ENCODE peak calls at places on chromosomes 13 and 19, in four cellular contexts. Z is ovary; W is SJSA1; L is CD4-positive, CD25-positive, alpha-beta regulatory T cell. H is an unnamed sample.
A peak's percentile ranks its signal among the peaks of the same experiment; 100 is the strongest.

GRCh38 chr13:113881614-113882265 is 17.9 kb upstream of the GAS6 start:
- DNase-seq in Z (no peak), W (no peak), L (no peak), H (no peak)

GRCh38 chr19:848457-848921 is 3.6 kb upstream of the ELANE start:
- DNase-seq in Z (no peak), W (no peak), L (no peak), H (no peak)

GRCh38 chr13:109785141-109785891 is 1.1 kb downstream of the IRS2 start:
- DNase-seq in Z (peak; percentile 64), W (peak; percentile 91), L (peak; percentile 68), H (no peak)

GRCh38 chr13:44629465-44630183 is 53.5 kb upstream of the TSC22D1 start:
- DNase-seq in Z (no peak), W (no peak), L (no peak), H (no peak)

GRCh38 chr13:39565036-39565949 is 37.7 kb downstream of the LHFPL6 start:
- DNase-seq in Z (no peak), W (peak; percentile 90), L (no peak), H (peak; percentile 83)

GRCh38 chr13:88908896-88909535 is 1237.8 kb downstream of the SLITRK5 start:
- DNase-seq in Z (no peak), W (no peak), L (no peak), H (no peak)

GRCh38 chr13:24910502-24911134 is 146.6 kb downstream of the RNF17 start:
- DNase-seq in Z (no peak), W (no peak), L (no peak), H (no peak)

GRCh38 chr13:42284068-42284467 is 12.1 kb downstream of the AKAP11 start:
- DNase-seq in Z (no peak), W (no peak), L (no peak), H (no peak)

GRCh38 chr19:13260883-13261653 is 110.9 kb downstream of the IER2 start:
- DNase-seq in Z (no peak), W (no peak), L (no peak), H (peak; percentile 54)

GRCh38 chr13:73657821-73658540 is 476.2 kb downstream of the KLF12 start:
- DNase-seq in Z (no peak), W (no peak), L (no peak), H (no peak)
- H3K4me3 ChIP-seq in Z (no peak overlapping the region), W (no peak overlapping the region), L (no peak overlapping the region), H (no peak overlapping the region)

GRCh38 chr19:15418588-15419412 is at the start of gene AKAP8L:
- DNase-seq in Z (peak; percentile 98), W (peak; percentile 100), L (peak; percentile 99), H (peak; percentile 99)

GRCh38 chr19:15418112-15418587 is 638 bp downstream of the AKAP8L start:
- DNase-seq in Z (no peak), W (no peak), L (no peak), H (no peak)

GRCh38 chr19:15417699-15418098 is 1.1 kb downstream of the AKAP8L start:
- DNase-seq in Z (no peak), W (no peak), L (no peak), H (no peak)

GRCh38 chr19:15412832-15413231 is 6.0 kb downstream of the AKAP8L start:
- DNase-seq in Z (no peak), W (no peak), L (peak; percentile 4), H (no peak)
- H3K27ac ChIP-seq in Z (no peak overlapping the region), W (no peak overlapping the region), L (no peak overlapping the region), H (no peak overlapping the region)

DNA sequence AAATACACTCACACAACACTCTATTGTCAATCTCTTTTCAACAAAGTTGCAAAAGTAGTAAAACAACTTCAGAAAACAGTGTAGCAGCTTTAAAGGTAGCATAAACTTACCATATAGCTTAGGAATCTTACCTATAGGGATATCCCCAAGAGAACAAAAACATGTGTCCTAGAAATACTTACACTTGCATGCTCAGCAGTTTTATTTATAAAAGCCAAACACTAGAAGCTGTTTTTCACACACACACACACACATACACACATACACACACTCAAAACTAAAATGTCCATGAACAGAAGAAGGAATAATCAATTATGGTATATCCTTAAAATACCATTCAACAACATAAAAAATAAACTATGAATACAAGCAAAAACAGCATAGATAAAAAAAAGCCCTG is 11.7 kb downstream of the ZNF773 start:
- DNase-seq in Z (no peak), W (no peak), L (no peak), H (no peak)
- H3K9me3 ChIP-seq in Z (peaks cover 33% of the 10 kb centered on the region), W (peaks cover 23% of the 10 kb centered on the region), L (peaks cover 78% of the 10 kb centered on the region), H (peaks cover 36% of the 10 kb centered on the region)

DNA sequence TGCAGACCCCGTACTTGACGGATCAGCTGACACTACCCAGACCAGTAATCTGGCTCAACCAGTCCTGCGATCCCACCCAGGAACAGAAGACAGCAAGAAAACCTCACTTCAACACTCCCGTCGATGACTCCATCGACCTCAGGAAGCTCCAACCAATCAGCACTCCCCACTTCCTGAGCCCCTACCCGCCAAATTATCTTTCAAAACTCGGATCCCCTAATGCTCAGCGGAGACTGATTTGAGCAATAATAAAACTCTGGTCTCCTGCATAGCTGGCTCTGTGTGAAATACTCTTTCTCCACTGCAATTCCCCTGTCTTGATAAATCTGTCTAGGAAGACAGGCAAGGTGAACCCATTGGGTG is 1.2 kb downstream of the LSM4 start:
- DNase-seq in Z (no peak), W (no peak), L (no peak), H (no peak)
- H3K4me3 ChIP-seq in Z (no peak overlapping the region), W (peak overlapping the region; percentile 72), L (peak overlapping the region; percentile 77), H (peak overlapping the region; percentile 79)